ENCODE peak calls at places on chromosomes 13 and 19, in four cellular contexts. One of them, this sample, is unnamed.
A peak's percentile ranks its signal among the peaks of the same experiment; 100 is the strongest.

GRCh38 chr19:41265376-41266153 is 1.4 kb downstream of the HNRNPUL1 start:
- DNase-seq in MCF 10A: peak; percentile 22
- DNase-seq in activated CD8-positive, alpha-beta T cell treated with anti-CD3 and anti-CD28 coated beads, Interleukin-2, amount 10 ng/mL, durations not matched to agents 7 days and 5 days: no peak
- DNase-seq in stimulated activated CD4-positive, alpha-beta T cell treated with anti-CD3 and anti-CD28 coated beads, TNF-alpha, amount 100 ng/mL, for 4 hours: no peak
- DNase-seq in this sample: peak; percentile 37

GRCh38 chr13:95447766-95448165 is 104.8 kb upstream of the CLDN10 start:
- DNase-seq in stimulated activated CD4-positive, alpha-beta T cell treated with anti-CD3 and anti-CD28 coated beads, TNF-alpha, amount 100 ng/mL, for 4 hours: no peak
- DNase-seq in activated CD8-positive, alpha-beta T cell treated with anti-CD3 and anti-CD28 coated beads, Interleukin-2, amount 10 ng/mL, durations not matched to agents 7 days and 5 days: no peak
- DNase-seq in MCF 10A: peak; percentile 11
- DNase-seq in this sample: no peak

GRCh38 chr13:34847751-34848150 is 94.3 kb upstream of the NBEA start:
- DNase-seq in stimulated activated CD4-positive, alpha-beta T cell treated with anti-CD3 and anti-CD28 coated beads, TNF-alpha, amount 100 ng/mL, for 4 hours: no peak
- DNase-seq in activated CD8-positive, alpha-beta T cell treated with anti-CD3 and anti-CD28 coated beads, Interleukin-2, amount 10 ng/mL, durations not matched to agents 7 days and 5 days: no peak
- DNase-seq in MCF 10A: peak; percentile 34
- DNase-seq in this sample: no peak

GRCh38 chr19:48520134-48520533 is 8.5 kb upstream of the LMTK3 start:
- DNase-seq in stimulated activated CD4-positive, alpha-beta T cell treated with anti-CD3 and anti-CD28 coated beads, TNF-alpha, amount 100 ng/mL, for 4 hours: no peak
- DNase-seq in MCF 10A: no peak
- DNase-seq in activated CD8-positive, alpha-beta T cell treated with anti-CD3 and anti-CD28 coated beads, Interleukin-2, amount 10 ng/mL, durations not matched to agents 7 days and 5 days: no peak
- DNase-seq in this sample: no peak

GRCh38 chr13:22235285-22235949 is 564.5 kb downstream of the FGF9 start:
- DNase-seq in MCF 10A: no peak
- DNase-seq in activated CD8-positive, alpha-beta T cell treated with anti-CD3 and anti-CD28 coated beads, Interleukin-2, amount 10 ng/mL, durations not matched to agents 7 days and 5 days: no peak
- DNase-seq in stimulated activated CD4-positive, alpha-beta T cell treated with anti-CD3 and anti-CD28 coated beads, TNF-alpha, amount 100 ng/mL, for 4 hours: no peak
- DNase-seq in this sample: peak; percentile 4

GRCh38 chr19:35995655-35995993 is 636 bp downstream of the SDHAF1 start:
- DNase-seq in activated CD8-positive, alpha-beta T cell treated with anti-CD3 and anti-CD28 coated beads, Interleukin-2, amount 10 ng/mL, durations not matched to agents 7 days and 5 days: peak; percentile 70
- DNase-seq in MCF 10A: peak; percentile 34
- DNase-seq in stimulated activated CD4-positive, alpha-beta T cell treated with anti-CD3 and anti-CD28 coated beads, TNF-alpha, amount 100 ng/mL, for 4 hours: no peak
- DNase-seq in this sample: peak; percentile 8

GRCh38 chr13:28564030-28564429 is 69.1 kb upstream of the FLT1 start:
- DNase-seq in activated CD8-positive, alpha-beta T cell treated with anti-CD3 and anti-CD28 coated beads, Interleukin-2, amount 10 ng/mL, durations not matched to agents 7 days and 5 days: no peak
- DNase-seq in stimulated activated CD4-positive, alpha-beta T cell treated with anti-CD3 and anti-CD28 coated beads, TNF-alpha, amount 100 ng/mL, for 4 hours: no peak
- DNase-seq in MCF 10A: no peak
- DNase-seq in this sample: no peak

GRCh38 chr13:23695711-23696512 is 125.7 kb downstream of the TNFRSF19 start:
- DNase-seq in stimulated activated CD4-positive, alpha-beta T cell treated with anti-CD3 and anti-CD28 coated beads, TNF-alpha, amount 100 ng/mL, for 4 hours: peak; percentile 14
- DNase-seq in activated CD8-positive, alpha-beta T cell treated with anti-CD3 and anti-CD28 coated beads, Interleukin-2, amount 10 ng/mL, durations not matched to agents 7 days and 5 days: peak; percentile 81
- DNase-seq in MCF 10A: no peak
- DNase-seq in this sample: no peak

GRCh38 chr13:65553328-65553727 is 1676.8 kb downstream of the PCDH9 start:
- DNase-seq in stimulated activated CD4-positive, alpha-beta T cell treated with anti-CD3 and anti-CD28 coated beads, TNF-alpha, amount 100 ng/mL, for 4 hours: no peak
- DNase-seq in MCF 10A: no peak
- DNase-seq in activated CD8-positive, alpha-beta T cell treated with anti-CD3 and anti-CD28 coated beads, Interleukin-2, amount 10 ng/mL, durations not matched to agents 7 days and 5 days: no peak
- DNase-seq in this sample: no peak

GRCh38 chr19:48648134-48648533 is 2.1 kb upstream of the CA11 start:
- DNase-seq in MCF 10A: no peak
- DNase-seq in activated CD8-positive, alpha-beta T cell treated with anti-CD3 and anti-CD28 coated beads, Interleukin-2, amount 10 ng/mL, durations not matched to agents 7 days and 5 days: no peak
- DNase-seq in stimulated activated CD4-positive, alpha-beta T cell treated with anti-CD3 and anti-CD28 coated beads, TNF-alpha, amount 100 ng/mL, for 4 hours: no peak
- DNase-seq in this sample: no peak

GRCh38 chr13:114027826-114028225 is 54.0 kb upstream of the C13orf46 start:
- DNase-seq in stimulated activated CD4-positive, alpha-beta T cell treated with anti-CD3 and anti-CD28 coated beads, TNF-alpha, amount 100 ng/mL, for 4 hours: no peak
- DNase-seq in activated CD8-positive, alpha-beta T cell treated with anti-CD3 and anti-CD28 coated beads, Interleukin-2, amount 10 ng/mL, durations not matched to agents 7 days and 5 days: no peak
- DNase-seq in MCF 10A: no peak
- DNase-seq in this sample: no peak

GRCh38 chr19:3573162-3573857 is 566 bp downstream of the HMG20B start:
- DNase-seq in activated CD8-positive, alpha-beta T cell treated with anti-CD3 and anti-CD28 coated beads, Interleukin-2, amount 10 ng/mL, durations not matched to agents 7 days and 5 days: no peak
- DNase-seq in MCF 10A: no peak
- DNase-seq in stimulated activated CD4-positive, alpha-beta T cell treated with anti-CD3 and anti-CD28 coated beads, TNF-alpha, amount 100 ng/mL, for 4 hours: no peak
- DNase-seq in this sample: no peak

GRCh38 chr19:48724796-48725753 is 5.5 kb upstream of the MAMSTR start:
- DNase-seq in MCF 10A: peak; percentile 88
- DNase-seq in activated CD8-positive, alpha-beta T cell treated with anti-CD3 and anti-CD28 coated beads, Interleukin-2, amount 10 ng/mL, durations not matched to agents 7 days and 5 days: peak; percentile 63
- DNase-seq in stimulated activated CD4-positive, alpha-beta T cell treated with anti-CD3 and anti-CD28 coated beads, TNF-alpha, amount 100 ng/mL, for 4 hours: no peak
- DNase-seq in this sample: peak; percentile 93

GRCh38 chr19:30204721-30205120 is 167.5 kb upstream of the ZNF536 start:
- DNase-seq in MCF 10A: no peak
- DNase-seq in activated CD8-positive, alpha-beta T cell treated with anti-CD3 and anti-CD28 coated beads, Interleukin-2, amount 10 ng/mL, durations not matched to agents 7 days and 5 days: no peak
- DNase-seq in stimulated activated CD4-positive, alpha-beta T cell treated with anti-CD3 and anti-CD28 coated beads, TNF-alpha, amount 100 ng/mL, for 4 hours: no peak
- DNase-seq in this sample: no peak

GRCh38 chr19:15194938-15195337 is 5.9 kb downstream of the NOTCH3 start:
- DNase-seq in stimulated activated CD4-positive, alpha-beta T cell treated with anti-CD3 and anti-CD28 coated beads, TNF-alpha, amount 100 ng/mL, for 4 hours: no peak
- DNase-seq in activated CD8-positive, alpha-beta T cell treated with anti-CD3 and anti-CD28 coated beads, Interleukin-2, amount 10 ng/mL, durations not matched to agents 7 days and 5 days: no peak
- DNase-seq in MCF 10A: no peak
- DNase-seq in this sample: peak; percentile 59

GRCh38 chr19:3250675-3251074 is 26.2 kb downstream of the CELF5 start:
- DNase-seq in MCF 10A: peak; percentile 32
- DNase-seq in activated CD8-positive, alpha-beta T cell treated with anti-CD3 and anti-CD28 coated beads, Interleukin-2, amount 10 ng/mL, durations not matched to agents 7 days and 5 days: peak; percentile 48
- DNase-seq in stimulated activated CD4-positive, alpha-beta T cell treated with anti-CD3 and anti-CD28 coated beads, TNF-alpha, amount 100 ng/mL, for 4 hours: peak; percentile 20
- DNase-seq in this sample: no peak

GRCh38 chr19:4547303-4548237 is 7.7 kb upstream of the LRG1 start:
- DNase-seq in stimulated activated CD4-positive, alpha-beta T cell treated with anti-CD3 and anti-CD28 coated beads, TNF-alpha, amount 100 ng/mL, for 4 hours: no peak
- DNase-seq in activated CD8-positive, alpha-beta T cell treated with anti-CD3 and anti-CD28 coated beads, Interleukin-2, amount 10 ng/mL, durations not matched to agents 7 days and 5 days: peak; percentile 38
- DNase-seq in MCF 10A: peak; percentile 54
- DNase-seq in this sample: no peak

GRCh38 chr13:30654430-30654829 is 36.7 kb downstream of the USPL1 start:
- DNase-seq in MCF 10A: no peak
- DNase-seq in stimulated activated CD4-positive, alpha-beta T cell treated with anti-CD3 and anti-CD28 coated beads, TNF-alpha, amount 100 ng/mL, for 4 hours: no peak
- DNase-seq in activated CD8-positive, alpha-beta T cell treated with anti-CD3 and anti-CD28 coated beads, Interleukin-2, amount 10 ng/mL, durations not matched to agents 7 days and 5 days: peak; percentile 63
- DNase-seq in this sample: no peak

GRCh38 chr13:24232474-24232873 is 72.0 kb downstream of the SPATA13 start:
- DNase-seq in MCF 10A: no peak
- DNase-seq in stimulated activated CD4-positive, alpha-beta T cell treated with anti-CD3 and anti-CD28 coated beads, TNF-alpha, amount 100 ng/mL, for 4 hours: no peak
- DNase-seq in activated CD8-positive, alpha-beta T cell treated with anti-CD3 and anti-CD28 coated beads, Interleukin-2, amount 10 ng/mL, durations not matched to agents 7 days and 5 days: no peak
- DNase-seq in this sample: no peak

GRCh38 chr19:32464279-32464678 is 58.7 kb downstream of the DPY19L3 start:
- DNase-seq in activated CD8-positive, alpha-beta T cell treated with anti-CD3 and anti-CD28 coated beads, Interleukin-2, amount 10 ng/mL, durations not matched to agents 7 days and 5 days: no peak
- DNase-seq in stimulated activated CD4-positive, alpha-beta T cell treated with anti-CD3 and anti-CD28 coated beads, TNF-alpha, amount 100 ng/mL, for 4 hours: no peak
- DNase-seq in MCF 10A: peak; percentile 25
- DNase-seq in this sample: peak; percentile 10

GRCh38 chr13:111555906-111556305 is 235.5 kb downstream of the TEX29 start:
- DNase-seq in MCF 10A: no peak
- DNase-seq in activated CD8-positive, alpha-beta T cell treated with anti-CD3 and anti-CD28 coated beads, Interleukin-2, amount 10 ng/mL, durations not matched to agents 7 days and 5 days: no peak
- DNase-seq in stimulated activated CD4-positive, alpha-beta T cell treated with anti-CD3 and anti-CD28 coated beads, TNF-alpha, amount 100 ng/mL, for 4 hours: no peak
- DNase-seq in this sample: no peak

GRCh38 chr19:10617409-10618121 is 7.8 kb upstream of the SLC44A2 start:
- DNase-seq in stimulated activated CD4-positive, alpha-beta T cell treated with anti-CD3 and anti-CD28 coated beads, TNF-alpha, amount 100 ng/mL, for 4 hours: no peak
- DNase-seq in activated CD8-positive, alpha-beta T cell treated with anti-CD3 and anti-CD28 coated beads, Interleukin-2, amount 10 ng/mL, durations not matched to agents 7 days and 5 days: no peak
- DNase-seq in MCF 10A: no peak
- DNase-seq in this sample: peak; percentile 89

GRCh38 chr19:23254141-23254910 is 4.1 kb upstream of the ZNF724 start:
- DNase-seq in MCF 10A: no peak
- DNase-seq in activated CD8-positive, alpha-beta T cell treated with anti-CD3 and anti-CD28 coated beads, Interleukin-2, amount 10 ng/mL, durations not matched to agents 7 days and 5 days: no peak
- DNase-seq in stimulated activated CD4-positive, alpha-beta T cell treated with anti-CD3 and anti-CD28 coated beads, TNF-alpha, amount 100 ng/mL, for 4 hours: no peak
- DNase-seq in this sample: no peak

GRCh38 chr13:33312150-33312908 is 26.8 kb upstream of the STARD13 start:
- DNase-seq in stimulated activated CD4-positive, alpha-beta T cell treated with anti-CD3 and anti-CD28 coated beads, TNF-alpha, amount 100 ng/mL, for 4 hours: no peak
- DNase-seq in activated CD8-positive, alpha-beta T cell treated with anti-CD3 and anti-CD28 coated beads, Interleukin-2, amount 10 ng/mL, durations not matched to agents 7 days and 5 days: no peak
- DNase-seq in MCF 10A: peak; percentile 54
- DNase-seq in this sample: peak; percentile 37

GRCh38 chr19:21322528-21322927 is 6.7 kb downstream of the ZNF708 start:
- DNase-seq in MCF 10A: no peak
- DNase-seq in activated CD8-positive, alpha-beta T cell treated with anti-CD3 and anti-CD28 coated beads, Interleukin-2, amount 10 ng/mL, durations not matched to agents 7 days and 5 days: no peak
- DNase-seq in stimulated activated CD4-positive, alpha-beta T cell treated with anti-CD3 and anti-CD28 coated beads, TNF-alpha, amount 100 ng/mL, for 4 hours: no peak
- DNase-seq in this sample: no peak

GRCh38 chr13:42384265-42384664 is 112.3 kb downstream of the AKAP11 start:
- DNase-seq in activated CD8-positive, alpha-beta T cell treated with anti-CD3 and anti-CD28 coated beads, Interleukin-2, amount 10 ng/mL, durations not matched to agents 7 days and 5 days: no peak
- DNase-seq in stimulated activated CD4-positive, alpha-beta T cell treated with anti-CD3 and anti-CD28 coated beads, TNF-alpha, amount 100 ng/mL, for 4 hours: no peak
- DNase-seq in MCF 10A: peak; percentile 32
- DNase-seq in this sample: no peak

GRCh38 chr13:98528663-98529064 is 48.2 kb downstream of the STK24 start:
- DNase-seq in stimulated activated CD4-positive, alpha-beta T cell treated with anti-CD3 and anti-CD28 coated beads, TNF-alpha, amount 100 ng/mL, for 4 hours: no peak
- DNase-seq in MCF 10A: no peak
- DNase-seq in activated CD8-positive, alpha-beta T cell treated with anti-CD3 and anti-CD28 coated beads, Interleukin-2, amount 10 ng/mL, durations not matched to agents 7 days and 5 days: no peak
- DNase-seq in this sample: peak; percentile 35

GRCh38 chr19:40392123-40392522 is 2.1 kb upstream of the HIPK4 start:
- DNase-seq in activated CD8-positive, alpha-beta T cell treated with anti-CD3 and anti-CD28 coated beads, Interleukin-2, amount 10 ng/mL, durations not matched to agents 7 days and 5 days: no peak
- DNase-seq in stimulated activated CD4-positive, alpha-beta T cell treated with anti-CD3 and anti-CD28 coated beads, TNF-alpha, amount 100 ng/mL, for 4 hours: no peak
- DNase-seq in MCF 10A: no peak
- DNase-seq in this sample: no peak

GRCh38 chr13:21717817-21718216 is 46.9 kb downstream of the FGF9 start:
- DNase-seq in activated CD8-positive, alpha-beta T cell treated with anti-CD3 and anti-CD28 coated beads, Interleukin-2, amount 10 ng/mL, durations not matched to agents 7 days and 5 days: no peak
- DNase-seq in stimulated activated CD4-positive, alpha-beta T cell treated with anti-CD3 and anti-CD28 coated beads, TNF-alpha, amount 100 ng/mL, for 4 hours: no peak
- DNase-seq in MCF 10A: peak; percentile 27
- DNase-seq in this sample: no peak

GRCh38 chr19:16942583-16942982 is 53.8 kb downstream of the F2RL3 start:
- DNase-seq in activated CD8-positive, alpha-beta T cell treated with anti-CD3 and anti-CD28 coated beads, Interleukin-2, amount 10 ng/mL, durations not matched to agents 7 days and 5 days: no peak
- DNase-seq in stimulated activated CD4-positive, alpha-beta T cell treated with anti-CD3 and anti-CD28 coated beads, TNF-alpha, amount 100 ng/mL, for 4 hours: no peak
- DNase-seq in MCF 10A: peak; percentile 21
- DNase-seq in this sample: no peak

GRCh38 chr13:37109080-37109678 is 3.7 kb upstream of the CSNK1A1L start:
- DNase-seq in stimulated activated CD4-positive, alpha-beta T cell treated with anti-CD3 and anti-CD28 coated beads, TNF-alpha, amount 100 ng/mL, for 4 hours: no peak
- DNase-seq in activated CD8-positive, alpha-beta T cell treated with anti-CD3 and anti-CD28 coated beads, Interleukin-2, amount 10 ng/mL, durations not matched to agents 7 days and 5 days: no peak
- DNase-seq in MCF 10A: peak; percentile 55
- DNase-seq in this sample: peak; percentile 62

GRCh38 chr19:17966115-17966455 is 822 bp upstream of the KCNN1 start:
- DNase-seq in activated CD8-positive, alpha-beta T cell treated with anti-CD3 and anti-CD28 coated beads, Interleukin-2, amount 10 ng/mL, durations not matched to agents 7 days and 5 days: no peak
- DNase-seq in stimulated activated CD4-positive, alpha-beta T cell treated with anti-CD3 and anti-CD28 coated beads, TNF-alpha, amount 100 ng/mL, for 4 hours: no peak
- DNase-seq in MCF 10A: no peak
- DNase-seq in this sample: no peak

GRCh38 chr13:63435668-63436275 is 2020.1 kb upstream of the PCDH20 start:
- DNase-seq in stimulated activated CD4-positive, alpha-beta T cell treated with anti-CD3 and anti-CD28 coated beads, TNF-alpha, amount 100 ng/mL, for 4 hours: no peak
- DNase-seq in MCF 10A: peak; percentile 68
- DNase-seq in activated CD8-positive, alpha-beta T cell treated with anti-CD3 and anti-CD28 coated beads, Interleukin-2, amount 10 ng/mL, durations not matched to agents 7 days and 5 days: no peak
- DNase-seq in this sample: peak; percentile 100

GRCh38 chr13:109816112-109816978 is 30.0 kb upstream of the IRS2 start:
- DNase-seq in MCF 10A: peak; percentile 26
- DNase-seq in stimulated activated CD4-positive, alpha-beta T cell treated with anti-CD3 and anti-CD28 coated beads, TNF-alpha, amount 100 ng/mL, for 4 hours: no peak
- DNase-seq in activated CD8-positive, alpha-beta T cell treated with anti-CD3 and anti-CD28 coated beads, Interleukin-2, amount 10 ng/mL, durations not matched to agents 7 days and 5 days: no peak
- DNase-seq in this sample: no peak

GRCh38 chr19:23957660-23958281 is 43.1 kb downstream of the ZNF726 start:
- DNase-seq in MCF 10A: peak; percentile 70
- DNase-seq in stimulated activated CD4-positive, alpha-beta T cell treated with anti-CD3 and anti-CD28 coated beads, TNF-alpha, amount 100 ng/mL, for 4 hours: no peak
- DNase-seq in activated CD8-positive, alpha-beta T cell treated with anti-CD3 and anti-CD28 coated beads, Interleukin-2, amount 10 ng/mL, durations not matched to agents 7 days and 5 days: no peak
- DNase-seq in this sample: peak; percentile 82

GRCh38 chr19:23509686-23510450 is 114.6 kb upstream of the ZNF91 start:
- DNase-seq in MCF 10A: peak; percentile 27
- DNase-seq in stimulated activated CD4-positive, alpha-beta T cell treated with anti-CD3 and anti-CD28 coated beads, TNF-alpha, amount 100 ng/mL, for 4 hours: no peak
- DNase-seq in activated CD8-positive, alpha-beta T cell treated with anti-CD3 and anti-CD28 coated beads, Interleukin-2, amount 10 ng/mL, durations not matched to agents 7 days and 5 days: no peak
- DNase-seq in this sample: no peak

GRCh38 chr13:103539265-103539664 is 473.0 kb upstream of the SLC10A2 start:
- DNase-seq in MCF 10A: no peak
- DNase-seq in activated CD8-positive, alpha-beta T cell treated with anti-CD3 and anti-CD28 coated beads, Interleukin-2, amount 10 ng/mL, durations not matched to agents 7 days and 5 days: no peak
- DNase-seq in stimulated activated CD4-positive, alpha-beta T cell treated with anti-CD3 and anti-CD28 coated beads, TNF-alpha, amount 100 ng/mL, for 4 hours: no peak
- DNase-seq in this sample: no peak

This sample was measured in IMR-90.